ENCODE peak calls at places on chromosomes 4 and X, in seven cellular contexts. W is lower lobe of right lung; X is SK-N-SH; D is CD4-positive, alpha-beta memory T cell; I is sigmoid colon; O is GM23248; H is GM12878. M is an unnamed sample.
A peak's percentile ranks its signal among the peaks of the same experiment; 100 is the strongest.

GRCh38 chr4:37236165-37236564 is 8.4 kb upstream of the NWD2 start:
- DNase-seq in W (no peak), X (no peak), D (no peak), I (no peak), O (no peak), H (no peak), M (no peak)

GRCh38 chr4:42331914-42332368 is 65.3 kb upstream of the SHISA3 start:
- DNase-seq in W (no peak), X (no peak), D (no peak), I (peak; percentile 65), O (peak; percentile 1), H (no peak), M (peak; percentile 39)

GRCh38 chr4:12932203-12932788 is 551.8 kb downstream of the RAB28 start:
- DNase-seq in W (no peak), X (no peak), D (no peak), I (no peak), O (no peak), H (no peak), M (no peak)

GRCh38 chrX:134236690-134237362 is at the start of gene CCDC160:
- DNase-seq in W (peak; percentile 64), X (peak; percentile 82), D (no peak), I (peak; percentile 64), O (peak; percentile 27), H (no peak), M (peak; percentile 20)

GRCh38 chr4:87216469-87216868 is 3.9 kb downstream of the KLHL8 start:
- DNase-seq in W (no peak), X (no peak), D (no peak), I (no peak), O (no peak), H (no peak), M (no peak)

GRCh38 chr4:78184584-78184983 is 127.5 kb downstream of the FRAS1 start:
- DNase-seq in W (no peak), X (no peak), D (no peak), I (no peak), O (no peak), H (no peak), M (no peak)

GRCh38 chr4:138405934-138406567 is 163.9 kb upstream of the SLC7A11 start:
- DNase-seq in W (no peak), X (no peak), D (no peak), I (no peak), O (peak; percentile 83), H (peak; percentile 42), M (no peak)

GRCh38 chr4:148776944-148777343 is 334.7 kb upstream of the NR3C2 start:
- DNase-seq in W (no peak), X (no peak), D (no peak), I (no peak), O (peak; percentile 42), H (no peak), M (no peak)

GRCh38 chrX:8815460-8816065 is 14.4 kb upstream of the FAM9A start:
- DNase-seq in W (no peak), X (peak; percentile 58), D (peak; percentile 29), I (no peak), O (peak; percentile 34), H (peak; percentile 4), M (no peak)

GRCh38 chrX:13078739-13079444 is 34.5 kb upstream of the FAM9C start:
- DNase-seq in W (no peak), X (no peak), D (no peak), I (peak; percentile 72), O (peak; percentile 82), H (no peak), M (peak; percentile 37)

GRCh38 chrX:332916-333610 is 14.5 kb upstream of the GTPBP6 start:
- DNase-seq in W (peak; percentile 43), X (no peak), D (no peak), I (peak; percentile 53), O (no peak), H (no peak), M (no peak)

GRCh38 chr4:174071591-174071990 is 211.9 kb downstream of the FBXO8 start:
- DNase-seq in W (no peak), X (no peak), D (no peak), I (no peak), O (no peak), H (no peak), M (no peak)

GRCh38 chr4:2375427-2375826 is 43.0 kb downstream of the ZFYVE28 start:
- DNase-seq in W (no peak), X (no peak), D (no peak), I (no peak), O (no peak), H (no peak), M (no peak)

GRCh38 chr4:2370597-2371320 is 47.7 kb downstream of the ZFYVE28 start:
- DNase-seq in W (peak; percentile 36), X (no peak), D (no peak), I (no peak), O (no peak), H (no peak), M (peak; percentile 43)

GRCh38 chr4:2373532-2373931 is 44.9 kb downstream of the ZFYVE28 start:
- DNase-seq in W (no peak), X (no peak), D (no peak), I (no peak), O (no peak), H (no peak), M (no peak)

GRCh38 chr4:2371765-2372487 is 46.5 kb downstream of the ZFYVE28 start:
- DNase-seq in W (peak; percentile 38), X (no peak), D (no peak), I (no peak), O (no peak), H (no peak), M (no peak)

DNA sequence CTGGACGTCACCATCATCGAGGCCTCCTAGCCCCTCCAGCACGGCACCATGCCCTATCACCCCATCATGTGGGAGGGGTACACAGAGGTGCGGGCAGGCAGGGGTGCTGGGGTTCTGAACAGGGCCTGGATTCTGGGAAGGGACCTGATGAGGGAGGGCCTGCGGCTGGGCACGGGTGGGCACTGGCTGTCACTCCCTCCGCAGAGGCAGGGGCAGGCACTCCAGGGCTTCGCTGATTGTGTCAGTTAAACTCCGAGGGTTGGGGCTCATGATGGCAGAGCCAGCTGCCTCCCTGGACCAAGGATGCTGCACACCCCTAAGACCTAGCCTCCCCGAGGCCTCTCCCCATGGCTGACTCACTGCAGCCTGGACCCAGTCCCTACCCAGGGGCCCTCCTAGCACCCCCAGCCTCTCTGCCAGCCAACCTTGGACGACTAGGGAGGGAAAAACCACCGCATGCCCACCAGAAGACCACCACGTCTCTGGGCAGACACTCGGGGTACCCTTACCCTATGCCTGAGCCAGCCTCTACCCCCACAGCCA is 45.9 kb downstream of the ZFYVE28 start:
- DNase-seq in W (peak; percentile 28), X (no peak), D (no peak), I (no peak), O (no peak), H (no peak), M (no peak)
- H3K36me3 ChIP-seq in W (no peaks in the 10 kb centered on the region), X (no peaks in the 10 kb centered on the region), D (peaks cover 9% of the 10 kb centered on the region), I (no peaks in the 10 kb centered on the region), O (no peaks in the 10 kb centered on the region), H (no peaks in the 10 kb centered on the region), M (no peaks in the 10 kb centered on the region)

GRCh38 chrX:75893281-75893680 is 108.2 kb upstream of the MAGEE2 start:
- DNase-seq in W (no peak), X (no peak), D (no peak), I (no peak), O (no peak), H (no peak), M (peak; percentile 17)

GRCh38 chrX:75892749-75893148 is 107.7 kb upstream of the MAGEE2 start:
- DNase-seq in W (no peak), X (no peak), D (no peak), I (no peak), O (no peak), H (no peak), M (no peak)

GRCh38 chrX:75887833-75888232 is 102.8 kb upstream of the MAGEE2 start:
- DNase-seq in W (no peak), X (no peak), D (no peak), I (no peak), O (no peak), H (no peak), M (no peak)
- H3K36me3 ChIP-seq in W (no peaks in the 10 kb centered on the region), X (no peaks in the 10 kb centered on the region), D (no peaks in the 10 kb centered on the region), I (no peaks in the 10 kb centered on the region), O (no peaks in the 10 kb centered on the region), H (no peaks in the 10 kb centered on the region), M (no peaks in the 10 kb centered on the region)

GRCh38 chrX:41095174-41095573 is 9.9 kb downstream of the USP9X start:
- DNase-seq in W (no peak), X (no peak), D (no peak), I (no peak), O (no peak), H (no peak), M (no peak)
- H3K36me3 ChIP-seq in W (no peaks in the 10 kb centered on the region), X (peaks cover 8% of the 10 kb centered on the region), D (no peaks in the 10 kb centered on the region), I (no peaks in the 10 kb centered on the region), O (no peaks in the 10 kb centered on the region), H (no peaks in the 10 kb centered on the region), M (no peaks in the 10 kb centered on the region)

GRCh38 chrX:1425381-1425780 is 27.3 kb downstream of the ASMTL start:
- DNase-seq in W (peak; percentile 22), X (no peak), D (no peak), I (peak; percentile 28), O (no peak), H (no peak), M (no peak)
- H3K36me3 ChIP-seq in W (peaks cover 56% of the 10 kb centered on the region), X (peaks cover 23% of the 10 kb centered on the region), D (peaks cover 39% of the 10 kb centered on the region), I (peaks cover 58% of the 10 kb centered on the region), O (peaks cover 7% of the 10 kb centered on the region), H (peaks cover 18% of the 10 kb centered on the region), M (no peaks in the 10 kb centered on the region)

GRCh38 chrX:70878925-70879324 is 29.6 kb downstream of the TEX11 start:
- DNase-seq in W (no peak), X (no peak), D (peak; percentile 23), I (no peak), O (no peak), H (peak; percentile 1), M (no peak)
- H3K36me3 ChIP-seq in W (no peaks in the 10 kb centered on the region), X (no peaks in the 10 kb centered on the region), D (no peaks in the 10 kb centered on the region), I (no peaks in the 10 kb centered on the region), O (no peaks in the 10 kb centered on the region), H (no peaks in the 10 kb centered on the region), M (no peaks in the 10 kb centered on the region)

GRCh38 chrX:119648421-119648775 is 42.2 kb upstream of the NKRF start:
- DNase-seq in W (no peak), X (no peak), D (no peak), I (no peak), O (no peak), H (no peak), M (no peak)

GRCh38 chrX:119643696-119644095 is 37.5 kb upstream of the NKRF start:
- DNase-seq in W (no peak), X (no peak), D (no peak), I (no peak), O (no peak), H (no peak), M (no peak)

GRCh38 chrX:119647552-119648420 is 41.6 kb upstream of the NKRF start:
- DNase-seq in W (no peak), X (no peak), D (peak; percentile 61), I (no peak), O (no peak), H (peak; percentile 98), M (no peak)

GRCh38 chrX:119646515-119646914 is 40.3 kb upstream of the NKRF start:
- DNase-seq in W (no peak), X (no peak), D (peak; percentile 25), I (no peak), O (no peak), H (no peak), M (no peak)

GRCh38 chrX:119647089-119647488 is 40.9 kb upstream of the NKRF start:
- DNase-seq in W (no peak), X (no peak), D (no peak), I (no peak), O (no peak), H (no peak), M (no peak)
- H3K36me3 ChIP-seq in W (no peaks in the 10 kb centered on the region), X (no peaks in the 10 kb centered on the region), D (peaks cover 19% of the 10 kb centered on the region), I (peaks cover 21% of the 10 kb centered on the region), O (no peaks in the 10 kb centered on the region), H (peaks cover 11% of the 10 kb centered on the region), M (no peaks in the 10 kb centered on the region)

GRCh38 chr4:8407316-8407715 is 33.2 kb downstream of the ACOX3 start:
- DNase-seq in W (no peak), X (no peak), D (no peak), I (peak; percentile 57), O (no peak), H (no peak), M (no peak)
- H3K36me3 ChIP-seq in W (peaks cover 56% of the 10 kb centered on the region), X (peaks cover 10% of the 10 kb centered on the region), D (peaks cover 7% of the 10 kb centered on the region), I (peaks cover 79% of the 10 kb centered on the region), O (peaks cover 5% of the 10 kb centered on the region), H (peaks cover 5% of the 10 kb centered on the region), M (peaks cover 66% of the 10 kb centered on the region)